ENCODE peak calls at places on chromosomes 4 and X, in six cellular contexts. A is NCI-H1417 treated with DMSO at 0.1 percent for 48 hours; T is fibroblast of the conjunctiva; H is stimulated activated CD4-positive, alpha-beta T cell treated with anti-CD3 and anti-CD28 coated beads, Interleukin-4, amount 100 ng/mL, for 1 hour; X is globus pallidus; Z is astrocyte of the hippocampus. F is an unnamed sample.

GRCh38 chrX:153971632-153972367 is at the start of gene HCFC1:
- DNase-seq in H (peak), T (peak), A (peak), X (peak), Z (peak), F (peak)

GRCh38 chrX:115521717-115522116 is 39.3 kb upstream of the PLS3 start:
- DNase-seq in T (no peak), Z (no peak), H (no peak), X (no peak), A (no peak), F (no peak)

GRCh38 chr4:73617256-73617655 is 3.0 kb downstream of the RASSF6 start:
- DNase-seq in T (no peak), A (no peak), H (no peak), Z (peak), X (no peak), F (peak)

GRCh38 chr4:117811731-117812130 is 222.6 kb upstream of the NDST3 start:
- DNase-seq in Z (no peak), A (no peak), T (no peak), H (no peak), X (no peak), F (no peak)

GRCh38 chr4:167234388-167234881 is at the start of gene SPOCK3:
- DNase-seq in H (no peak), X (peak), A (peak), Z (peak), T (peak), F (peak)

GRCh38 chr4:151801547-151802516 is 41.0 kb upstream of the GATB start:
- DNase-seq in A (no peak), T (peak), Z (peak), X (peak), H (peak), F (peak)

GRCh38 chr4:129488427-129488826 is 392.5 kb downstream of the C4orf33 start:
- DNase-seq in H (no peak), A (no peak), Z (no peak), T (no peak), X (no peak), F (no peak)

GRCh38 chr4:183729430-183730328 is 70.6 kb downstream of the TRAPPC11 start:
- DNase-seq in T (no peak), H (no peak), A (no peak), Z (peak), X (no peak), F (peak)